ENCODE peak calls at places on chromosomes 11 and 22, in four cellular contexts. One of them, this sample, is unnamed.

GRCh38 chr11:72319261-72319660 is 75.3 kb upstream of the PHOX2A start:
- DNase-seq in fibroblast of the aortic adventitia: no peak
- DNase-seq in right atrium auricular region: no peak
- DNase-seq in A549: no peak
- DNase-seq in this sample: no peak

GRCh38 chr11:120834686-120835225 is 189.1 kb upstream of the TBCEL start:
- DNase-seq in fibroblast of the aortic adventitia: no peak
- DNase-seq in A549: no peak
- DNase-seq in right atrium auricular region: no peak
- DNase-seq in this sample: no peak

GRCh38 chr22:41366323-41367014 is 15.3 kb upstream of the TEF start:
- DNase-seq in right atrium auricular region: peak
- DNase-seq in A549: no peak
- DNase-seq in fibroblast of the aortic adventitia: no peak
- DNase-seq in this sample: no peak

GRCh38 chr11:1532606-1533341 is 39.3 kb downstream of the DUSP8 start:
- DNase-seq in right atrium auricular region: no peak
- DNase-seq in fibroblast of the aortic adventitia: peak
- DNase-seq in A549: no peak
- DNase-seq in this sample: no peak

GRCh38 chr22:28016781-28017557 is 97.9 kb upstream of the PITPNB start:
- DNase-seq in A549: no peak
- DNase-seq in fibroblast of the aortic adventitia: no peak
- DNase-seq in right atrium auricular region: no peak
- DNase-seq in this sample: no peak

GRCh38 chr11:133819916-133820315 is 25.4 kb downstream of the SPATA19 start:
- DNase-seq in fibroblast of the aortic adventitia: no peak
- DNase-seq in right atrium auricular region: no peak
- DNase-seq in A549: no peak
- DNase-seq in this sample: no peak

GRCh38 chr11:44319552-44320288 is 9.8 kb upstream of the ALX4 start:
- DNase-seq in A549: no peak
- DNase-seq in right atrium auricular region: no peak
- DNase-seq in fibroblast of the aortic adventitia: no peak
- DNase-seq in this sample: no peak

GRCh38 chr22:24178502-24179440 is 2.5 kb upstream of the SUSD2 start:
- DNase-seq in A549: no peak
- DNase-seq in right atrium auricular region: no peak
- DNase-seq in fibroblast of the aortic adventitia: no peak
- DNase-seq in this sample: no peak

GRCh38 chr22:29636751-29637150 is 33.3 kb downstream of the NF2 start:
- DNase-seq in right atrium auricular region: no peak
- DNase-seq in fibroblast of the aortic adventitia: no peak
- DNase-seq in A549: no peak
- DNase-seq in this sample: no peak

GRCh38 chr11:19676508-19677379 is 35.9 kb upstream of the NAV2 start:
- DNase-seq in fibroblast of the aortic adventitia: no peak
- DNase-seq in A549: no peak
- DNase-seq in right atrium auricular region: no peak
- DNase-seq in this sample: no peak

GRCh38 chr22:33887173-33887572 is 33.1 kb downstream of the LARGE1 start:
- DNase-seq in fibroblast of the aortic adventitia: no peak
- DNase-seq in A549: no peak
- DNase-seq in right atrium auricular region: no peak
- DNase-seq in this sample: no peak

GRCh38 chr11:197741-198235 is 4.9 kb downstream of the SCGB1C1 start:
- DNase-seq in fibroblast of the aortic adventitia: no peak
- DNase-seq in A549: no peak
- DNase-seq in right atrium auricular region: no peak
- DNase-seq in this sample: no peak

GRCh38 chr11:131858495-131858894 is 488.1 kb downstream of the NTM start:
- DNase-seq in fibroblast of the aortic adventitia: no peak
- DNase-seq in right atrium auricular region: no peak
- DNase-seq in A549: no peak
- DNase-seq in this sample: no peak

GRCh38 chr11:85889676-85890579 is 34.7 kb downstream of the CCDC83 start:
- DNase-seq in fibroblast of the aortic adventitia: peak
- DNase-seq in A549: peak
- DNase-seq in right atrium auricular region: no peak
- DNase-seq in this sample: peak

GRCh38 chr11:10807629-10808552 is 835 bp downstream of the EIF4G2 start:
- DNase-seq in right atrium auricular region: peak
- DNase-seq in A549: peak
- DNase-seq in fibroblast of the aortic adventitia: peak
- DNase-seq in this sample: peak

GRCh38 chr11:75398906-75399305 is 412 bp upstream of the RPS3 start:
- DNase-seq in right atrium auricular region: no peak
- DNase-seq in A549: no peak
- DNase-seq in fibroblast of the aortic adventitia: no peak
- DNase-seq in this sample: no peak
- H3K4me3 ChIP-seq in right atrium auricular region: no peak
- H3K4me3 ChIP-seq in A549: no peak
- H3K4me3 ChIP-seq in fibroblast of the aortic adventitia: no peak
- H3K4me3 ChIP-seq in this sample: no peak

DNA sequence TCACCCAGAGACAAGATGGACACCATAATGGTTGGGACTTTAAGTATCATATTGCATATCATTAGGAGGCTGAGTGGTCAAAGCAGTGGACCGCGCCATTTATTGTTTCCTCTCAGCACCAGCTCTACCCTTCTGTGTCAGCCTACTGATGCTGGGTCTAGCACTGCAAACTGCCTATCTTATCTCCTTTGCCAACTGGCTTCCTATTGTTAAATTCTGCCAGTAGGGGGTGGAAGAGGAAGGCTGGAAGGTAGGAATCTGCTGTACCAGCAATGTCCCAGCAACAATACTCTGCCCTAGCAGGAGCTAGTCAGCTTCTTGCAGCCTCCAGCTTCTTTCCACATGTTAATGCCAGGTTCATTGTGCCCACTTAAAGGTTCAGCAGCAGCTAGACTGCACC is 367.1 kb upstream of the PDGFD start:
- DNase-seq in A549: peak
- DNase-seq in right atrium auricular region: no peak
- DNase-seq in fibroblast of the aortic adventitia: no peak
- DNase-seq in this sample: no peak
- TF ChIP-seq CTCF in A549: no peak
- TF ChIP-seq CTCF in right atrium auricular region: no peak
- TF ChIP-seq CTCF in fibroblast of the aortic adventitia: no peak
- TF ChIP-seq CTCF in this sample: no peak

GRCh38 chr11:69644962-69645675 is 4.2 kb downstream of the CCND1 start:
- DNase-seq in right atrium auricular region: no peak
- DNase-seq in A549: no peak
- DNase-seq in fibroblast of the aortic adventitia: no peak
- DNase-seq in this sample: no peak

GRCh38 chr11:69642913-69643632 is 2.1 kb downstream of the CCND1 start:
- DNase-seq in A549: peak
- DNase-seq in fibroblast of the aortic adventitia: peak
- DNase-seq in right atrium auricular region: peak
- DNase-seq in this sample: peak

GRCh38 chr11:69643646-69644045 is 2.7 kb downstream of the CCND1 start:
- DNase-seq in right atrium auricular region: no peak
- DNase-seq in fibroblast of the aortic adventitia: no peak
- DNase-seq in A549: no peak
- DNase-seq in this sample: no peak

GRCh38 chr11:69645801-69646492 is 5.0 kb downstream of the CCND1 start:
- DNase-seq in right atrium auricular region: no peak
- DNase-seq in A549: no peak
- DNase-seq in fibroblast of the aortic adventitia: no peak
- DNase-seq in this sample: no peak

DNA sequence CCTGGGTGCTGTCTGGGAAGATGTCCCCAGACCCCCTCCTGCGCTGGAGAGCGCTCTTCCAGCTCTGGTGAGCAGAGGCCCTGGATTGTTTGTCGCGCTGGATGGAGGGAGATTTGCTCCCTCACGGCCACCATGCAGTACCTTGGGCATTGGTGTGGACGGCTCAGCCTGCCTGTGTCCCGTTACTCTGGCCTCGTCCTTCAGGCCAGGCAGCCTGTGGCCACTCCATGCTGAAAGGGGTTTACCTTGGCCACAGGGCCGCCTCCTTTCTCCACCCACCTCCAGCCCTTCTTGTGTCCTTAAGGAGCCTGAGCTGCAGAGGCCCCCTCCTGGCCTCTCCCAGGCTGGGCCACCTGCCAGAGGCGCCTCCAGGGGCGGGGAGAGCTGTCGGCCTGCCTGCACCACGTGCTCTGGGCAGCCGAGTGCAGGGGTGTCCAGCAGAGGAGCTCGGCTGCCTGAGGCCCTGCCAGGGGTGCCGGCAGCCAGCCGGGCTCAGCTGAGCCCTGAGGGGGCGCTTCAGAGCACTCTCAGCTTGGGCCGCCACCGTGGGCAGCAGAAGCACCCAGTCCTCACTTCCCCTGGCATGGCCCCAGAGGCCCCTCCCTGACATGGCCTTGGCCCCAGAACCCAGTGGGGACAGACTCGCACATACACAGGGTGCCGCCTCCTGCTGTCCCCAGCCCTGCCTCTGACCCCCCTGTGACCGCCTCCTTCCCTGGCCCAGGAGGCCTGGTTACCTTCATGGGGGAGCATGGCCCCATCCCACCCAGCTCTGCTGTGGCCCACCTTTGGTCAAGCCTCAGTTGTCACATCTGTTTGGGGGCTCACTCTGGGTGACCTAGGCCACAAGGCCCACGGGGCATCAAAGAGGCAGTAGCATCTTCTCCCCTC is 3.4 kb downstream of the CCND1 start:
- DNase-seq in A549: peak
- DNase-seq in fibroblast of the aortic adventitia: peak
- DNase-seq in right atrium auricular region: peak
- DNase-seq in this sample: peak
- H3K4me3 ChIP-seq in A549: peak
- H3K4me3 ChIP-seq in fibroblast of the aortic adventitia: peak
- H3K4me3 ChIP-seq in right atrium auricular region: no peak
- H3K4me3 ChIP-seq in this sample: peak

DNA sequence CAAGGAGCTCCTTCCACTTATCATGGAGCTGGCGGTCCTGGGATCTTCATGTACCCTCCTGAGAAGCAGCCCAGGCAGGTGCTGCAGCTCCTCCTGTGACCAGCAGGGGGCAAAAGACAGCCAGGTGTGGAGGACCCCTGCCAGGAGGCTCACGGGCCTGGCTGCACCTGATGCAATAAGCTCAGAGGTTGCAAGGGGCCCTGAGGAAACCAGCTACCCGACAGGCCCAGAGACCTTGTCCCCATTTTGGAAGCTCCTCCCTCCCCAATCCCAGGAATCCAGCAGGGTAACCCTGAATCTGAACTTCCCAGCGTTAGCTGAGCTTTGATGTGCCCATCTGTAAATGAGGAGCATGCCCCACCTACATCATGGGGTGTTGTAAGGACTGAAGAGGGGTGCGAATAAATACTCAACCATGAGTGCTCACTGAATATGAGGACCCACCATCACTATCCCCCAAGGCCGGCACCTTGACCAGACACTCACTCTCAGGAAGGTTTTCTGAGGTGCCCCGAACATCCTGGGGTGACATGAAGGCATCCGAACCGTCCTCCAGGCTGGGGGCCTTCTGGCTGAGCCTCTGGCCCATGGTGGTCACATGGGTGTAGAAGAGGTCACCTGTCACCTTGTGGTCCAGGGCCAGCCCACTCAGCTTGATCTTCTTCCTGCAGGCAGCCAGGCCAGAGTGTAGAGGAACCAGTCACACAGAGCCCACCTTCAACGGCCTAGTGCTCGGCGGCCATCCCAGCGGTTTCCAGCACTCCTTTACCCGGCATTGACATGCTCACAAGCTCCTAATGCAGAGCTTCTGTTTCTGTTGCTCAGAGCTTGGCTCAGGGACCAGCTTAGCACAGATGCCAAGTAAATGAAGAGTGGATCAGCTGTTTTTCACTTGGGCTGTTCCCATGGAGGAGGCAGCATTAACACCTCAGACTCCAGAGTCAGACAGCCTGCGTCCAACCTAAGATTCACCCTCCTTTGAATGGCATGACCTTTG is 21.7 kb downstream of the SLC43A1 start:
- DNase-seq in A549: peak
- DNase-seq in right atrium auricular region: no peak
- DNase-seq in fibroblast of the aortic adventitia: no peak
- DNase-seq in this sample: peak
- TF ChIP-seq CTCF in A549: peak
- TF ChIP-seq CTCF in right atrium auricular region: peak
- TF ChIP-seq CTCF in fibroblast of the aortic adventitia: peak
- TF ChIP-seq CTCF in this sample: peak

GRCh38 chr11:75214411-75214821 is 26.2 kb upstream of the TPBGL start:
- DNase-seq in right atrium auricular region: no peak
- DNase-seq in A549: peak
- DNase-seq in fibroblast of the aortic adventitia: peak
- DNase-seq in this sample: peak

GRCh38 chr11:75212463-75212862 is 28.1 kb upstream of the TPBGL start:
- DNase-seq in fibroblast of the aortic adventitia: no peak
- DNase-seq in right atrium auricular region: no peak
- DNase-seq in A549: no peak
- DNase-seq in this sample: no peak

GRCh38 chr11:75219869-75220268 is 20.7 kb upstream of the TPBGL start:
- DNase-seq in A549: no peak
- DNase-seq in right atrium auricular region: no peak
- DNase-seq in fibroblast of the aortic adventitia: no peak
- DNase-seq in this sample: no peak

GRCh38 chr11:75214843-75215242 is 25.7 kb upstream of the TPBGL start:
- DNase-seq in right atrium auricular region: no peak
- DNase-seq in fibroblast of the aortic adventitia: no peak
- DNase-seq in A549: no peak
- DNase-seq in this sample: no peak
- H3K4me3 ChIP-seq in right atrium auricular region: no peak
- H3K4me3 ChIP-seq in fibroblast of the aortic adventitia: no peak
- H3K4me3 ChIP-seq in A549: no peak
- H3K4me3 ChIP-seq in this sample: no peak

GRCh38 chr11:94563176-94563847 is 3.9 kb upstream of the PIWIL4 start:
- DNase-seq in fibroblast of the aortic adventitia: peak
- DNase-seq in A549: no peak
- DNase-seq in right atrium auricular region: no peak
- DNase-seq in this sample: peak
- TF ChIP-seq CTCF in fibroblast of the aortic adventitia: peak
- TF ChIP-seq CTCF in A549: peak
- TF ChIP-seq CTCF in right atrium auricular region: peak
- TF ChIP-seq CTCF in this sample: peak

GRCh38 chr22:44750481-44750880 is 1.9 kb upstream of the ARHGAP8 start:
- DNase-seq in A549: no peak
- DNase-seq in right atrium auricular region: no peak
- DNase-seq in fibroblast of the aortic adventitia: no peak
- DNase-seq in this sample: no peak

GRCh38 chr22:44755418-44755817 is 3.0 kb downstream of the ARHGAP8 start:
- DNase-seq in A549: no peak
- DNase-seq in fibroblast of the aortic adventitia: no peak
- DNase-seq in right atrium auricular region: no peak
- DNase-seq in this sample: no peak

GRCh38 chr22:44755000-44755399 is 2.6 kb downstream of the ARHGAP8 start:
- DNase-seq in A549: no peak
- DNase-seq in right atrium auricular region: no peak
- DNase-seq in fibroblast of the aortic adventitia: no peak
- DNase-seq in this sample: no peak

GRCh38 chr22:44753189-44754042 is 1.0 kb downstream of the ARHGAP8 start:
- DNase-seq in right atrium auricular region: no peak
- DNase-seq in fibroblast of the aortic adventitia: peak
- DNase-seq in A549: no peak
- DNase-seq in this sample: peak

GRCh38 chr22:44752285-44753188 is at the start of gene ARHGAP8:
- DNase-seq in right atrium auricular region: no peak
- DNase-seq in fibroblast of the aortic adventitia: no peak
- DNase-seq in A549: no peak
- DNase-seq in this sample: no peak
- H3K4me3 ChIP-seq in right atrium auricular region: no peak
- H3K4me3 ChIP-seq in fibroblast of the aortic adventitia: no peak
- H3K4me3 ChIP-seq in A549: peak
- H3K4me3 ChIP-seq in this sample: peak